ENCODE peak calls at places on chromosomes 6 and 20, in four cellular contexts. X, B, G and O are unnamed samples.

GRCh38 chr20:3687655-3688054 is 5.8 kb upstream of the ADAM33 start:
- DNase-seq in X (peak; percentile 44), B (peak; percentile 54), G (no peak), O (peak; percentile 65)

GRCh38 chr6:129733290-129733689 is 23.3 kb upstream of the ARHGAP18 start:
- DNase-seq in X (peak; percentile 58), B (no peak), G (no peak), O (no peak)

GRCh38 chr20:32521780-32522524 is 63.2 kb downstream of the NOL4L start:
- DNase-seq in X (peak; percentile 72), B (peak; percentile 86), G (no peak), O (peak; percentile 88)

GRCh38 chr6:130517444-130517931 is 151.7 kb downstream of the TMEM200A start:
- DNase-seq in X (no peak), B (no peak), G (peak; percentile 76), O (no peak)

GRCh38 chr20:17611290-17611539 is 41.3 kb downstream of the DSTN start:
- DNase-seq in X (no peak), B (no peak), G (no peak), O (no peak)

GRCh38 chr6:79544939-79545450 is 7.8 kb upstream of the LCA5 start:
- DNase-seq in X (peak; percentile 16), B (peak; percentile 82), G (peak; percentile 74), O (peak; percentile 80)

GRCh38 chr6:113361014-113361645 is 496.0 kb upstream of the MARCKS start:
- DNase-seq in X (peak; percentile 82), B (no peak), G (no peak), O (no peak)

GRCh38 chr20:42530855-42531674 is 658.6 kb downstream of the PTPRT start:
- DNase-seq in X (peak; percentile 35), B (peak; percentile 49), G (no peak), O (peak; percentile 33)

GRCh38 chr20:34874094-34874654 is 1.5 kb upstream of the GGT7 start:
- DNase-seq in X (peak; percentile 90), B (peak; percentile 58), G (peak; percentile 50), O (peak; percentile 74)

GRCh38 chr6:26045939-26046368 is 41.3 kb upstream of the HFE start:
- DNase-seq in X (peak; percentile 70), B (no peak), G (no peak), O (no peak)

GRCh38 chr6:15017251-15017650 is 228.6 kb upstream of the JARID2 start:
- DNase-seq in X (no peak), B (peak; percentile 69), G (no peak), O (peak; percentile 50)

GRCh38 chr6:36139431-36139830 is 9.1 kb downstream of the MAPK13 start:
- DNase-seq in X (no peak), B (peak; percentile 63), G (no peak), O (peak; percentile 60)

GRCh38 chr20:56722042-56722441 is 92.9 kb downstream of the TFAP2C start:
- DNase-seq in X (no peak), B (no peak), G (peak; percentile 21), O (no peak)

GRCh38 chr6:130810307-130811030 is 16.7 kb upstream of the SMLR1 start:
- DNase-seq in X (no peak), B (no peak), G (no peak), O (no peak)

GRCh38 chr6:122640377-122640776 is 30.2 kb downstream of the PKIB start:
- DNase-seq in X (no peak), B (no peak), G (no peak), O (no peak)

GRCh38 chr6:9412951-9413559 is 977.7 kb upstream of the SLC35B3 start:
- DNase-seq in X (peak; percentile 41), B (peak; percentile 17), G (no peak), O (peak; percentile 45)

GRCh38 chr6:91099501-91099900 is 512.6 kb upstream of the MAP3K7 start:
- DNase-seq in X (no peak), B (no peak), G (no peak), O (no peak)
- TF ChIP-seq FOXK2 in X (no peak), B (no peak), G (no peak), O (no peak)

GRCh38 chr20:37207176-37207575 is 27.8 kb upstream of the MROH8 start:
- DNase-seq in X (no peak), B (no peak), G (no peak), O (no peak)
- TF ChIP-seq SP1 in X (no peak), B (no peak), G (no peak), O (no peak)

GRCh38 chr6:87045521-87046075 is 49.3 kb downstream of the CGA start:
- DNase-seq in X (no peak), B (peak; percentile 52), G (no peak), O (no peak)
- TF ChIP-seq BHLHE40 in X (no peak), B (no peak), G (no peak), O (no peak)

GRCh38 chr6:17816921-17817611 is 110.3 kb upstream of the NUP153 start:
- DNase-seq in X (peak; percentile 75), B (no peak), G (no peak), O (no peak)
- TF ChIP-seq FOXK2 in X (no peak), B (no peak), G (no peak), O (no peak)

DNA sequence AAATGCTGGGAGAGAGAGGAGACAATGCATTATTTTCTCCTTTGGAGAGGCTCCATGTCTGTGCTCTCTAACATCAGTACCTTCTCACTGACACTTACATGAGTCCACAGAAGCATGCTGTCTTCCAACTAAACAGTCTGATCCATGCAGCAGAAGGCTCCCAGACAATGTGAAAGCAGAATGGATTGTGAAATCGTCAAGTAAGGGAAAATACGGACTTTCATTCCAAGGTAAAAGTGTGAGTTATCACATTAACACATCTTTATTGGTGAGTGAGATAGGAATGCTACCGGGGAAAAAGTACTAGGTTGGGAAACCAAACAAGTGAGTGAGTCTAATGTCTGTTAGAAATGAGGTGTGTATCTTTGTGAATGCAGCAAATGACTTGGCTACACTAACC is 167.6 kb upstream of the KCNK16 start:
- DNase-seq in X (no peak), B (no peak), G (no peak), O (no peak)
- TF ChIP-seq SP1 in X (no peak), B (no peak), G (no peak), O (no peak)